ENCODE peak calls at places on chromosomes 11 and 22, in eight cellular contexts. W, M, B, G, C, R, H and S are unnamed samples.

GRCh38 chr11:45079943-45080719 is 66.3 kb upstream of the PRDM11 start:
- DNase-seq in B (no peak), H (no peak), R (no peak), W (no peak), C (no peak), G (no peak), M (no peak), S (no peak)

GRCh38 chr11:8026982-8027381 is 39.8 kb downstream of the EIF3F start:
- DNase-seq in C (no peak), G (no peak), H (no peak), R (no peak), W (no peak), B (no peak), M (no peak), S (no peak)

GRCh38 chr22:24975813-24976341 is 23.4 kb downstream of the KIAA1671 start:
- DNase-seq in C (peak), W (no peak), R (no peak), G (peak), M (no peak), H (peak), B (no peak), S (no peak)

GRCh38 chr22:24894220-24894975 is 52.1 kb downstream of the LHFPL7 start:
- DNase-seq in G (peak), B (peak), H (peak), W (peak), C (peak), R (peak), M (no peak), S (peak)

GRCh38 chr11:117192401-117192875 is 6.7 kb upstream of the TAGLN start:
- DNase-seq in M (no peak), R (no peak), C (no peak), G (no peak), B (no peak), H (no peak), W (no peak), S (no peak)

GRCh38 chr11:64526795-64527194 is 64.2 kb upstream of the SLC22A12 start:
- DNase-seq in G (no peak), B (no peak), R (no peak), C (no peak), M (no peak), W (no peak), H (no peak), S (no peak)

GRCh38 chr11:31711137-31711536 is 100.0 kb downstream of the PAX6 start:
- DNase-seq in B (no peak), G (no peak), W (no peak), M (no peak), H (no peak), R (no peak), C (no peak), S (no peak)

GRCh38 chr11:84628871-84629625 is 998.1 kb downstream of the DLG2 start:
- DNase-seq in B (no peak), R (no peak), M (no peak), W (no peak), C (no peak), G (no peak), H (no peak), S (no peak)

GRCh38 chr22:50150161-50151129 is 20.1 kb upstream of the PANX2 start:
- DNase-seq in H (no peak), W (no peak), G (peak), C (no peak), M (no peak), R (no peak), B (no peak), S (no peak)

GRCh38 chr11:110367571-110367970 is 62.2 kb upstream of the FDX1 start:
- DNase-seq in B (no peak), H (peak), R (no peak), G (no peak), C (no peak), M (no peak), W (no peak), S (no peak)

GRCh38 chr11:124825876-124826275 is 25.7 kb upstream of the MSANTD2 start:
- DNase-seq in M (no peak), R (no peak), W (no peak), C (no peak), B (no peak), G (no peak), H (no peak), S (no peak)

GRCh38 chr11:71286701-71287643 is 34.6 kb upstream of the SHANK2 start:
- DNase-seq in B (peak), H (peak), W (peak), C (no peak), G (peak), M (peak), R (peak), S (no peak)

GRCh38 chr11:1206391-1207271 is 16.2 kb upstream of the MUC5B start:
- DNase-seq in W (peak), G (no peak), R (no peak), B (no peak), M (peak), C (no peak), H (no peak), S (no peak)

GRCh38 chr22:42808516-42808915 is 48.6 kb downstream of the ARFGAP3 start:
- DNase-seq in W (peak), C (no peak), G (no peak), R (no peak), H (no peak), M (no peak), B (no peak), S (no peak)

GRCh38 chr11:94423467-94423866 is 22.2 kb upstream of the GPR83 start:
- DNase-seq in B (no peak), C (no peak), R (no peak), W (no peak), M (no peak), G (no peak), H (no peak), S (peak)

GRCh38 chr22:37749831-37750595 is 53.2 kb downstream of the TRIOBP start:
- DNase-seq in B (no peak), H (peak), C (no peak), G (peak), M (no peak), W (no peak), R (no peak), S (no peak)

GRCh38 chr22:37751449-37752188 is 54.8 kb downstream of the TRIOBP start:
- DNase-seq in C (peak), W (no peak), M (no peak), H (no peak), B (no peak), R (peak), G (no peak), S (no peak)

GRCh38 chr22:37753746-37754145 is 54.0 kb upstream of the GCAT start:
- DNase-seq in B (no peak), G (peak), W (no peak), C (peak), R (peak), M (no peak), H (no peak), S (no peak)

GRCh38 chr22:37750596-37751162 is 53.8 kb downstream of the TRIOBP start:
- DNase-seq in B (no peak), M (no peak), H (no peak), R (no peak), G (no peak), W (no peak), C (no peak), S (no peak)

GRCh38 chr22:37752189-37753061 is 55.3 kb upstream of the GCAT start:
- DNase-seq in C (peak), R (peak), B (peak), M (no peak), H (peak), W (peak), G (peak), S (no peak)
- TF ChIP-seq CTCF in C (no peak), R (no peak), B (peak), M (no peak), H (no peak), W (peak), G (peak), S (no peak)

GRCh38 chr22:35839811-35840739 is 122.4 kb downstream of the APOL5 start:
- DNase-seq in H (peak), C (peak), G (peak), M (peak), B (peak), R (peak), W (peak), S (peak)

GRCh38 chr22:35841907-35842518 is 124.3 kb downstream of the APOL5 start:
- DNase-seq in W (no peak), B (no peak), R (no peak), C (no peak), M (no peak), G (no peak), H (no peak), S (no peak)

GRCh38 chr22:35837328-35837727 is 119.7 kb downstream of the APOL5 start:
- DNase-seq in R (no peak), C (no peak), B (no peak), W (no peak), M (no peak), G (no peak), H (no peak), S (no peak)

GRCh38 chr22:35835998-35836691 is 118.5 kb downstream of the APOL5 start:
- DNase-seq in W (peak), B (peak), M (peak), H (peak), C (peak), R (peak), G (peak), S (no peak)

GRCh38 chr22:35838849-35839646 is 121.4 kb downstream of the APOL5 start:
- DNase-seq in M (no peak), G (peak), W (no peak), B (no peak), H (peak), C (peak), R (peak), S (peak)
- TF ChIP-seq CTCF in M (peak), G (peak), W (peak), B (peak), H (peak), C (peak), R (peak), S (no peak)

DNA sequence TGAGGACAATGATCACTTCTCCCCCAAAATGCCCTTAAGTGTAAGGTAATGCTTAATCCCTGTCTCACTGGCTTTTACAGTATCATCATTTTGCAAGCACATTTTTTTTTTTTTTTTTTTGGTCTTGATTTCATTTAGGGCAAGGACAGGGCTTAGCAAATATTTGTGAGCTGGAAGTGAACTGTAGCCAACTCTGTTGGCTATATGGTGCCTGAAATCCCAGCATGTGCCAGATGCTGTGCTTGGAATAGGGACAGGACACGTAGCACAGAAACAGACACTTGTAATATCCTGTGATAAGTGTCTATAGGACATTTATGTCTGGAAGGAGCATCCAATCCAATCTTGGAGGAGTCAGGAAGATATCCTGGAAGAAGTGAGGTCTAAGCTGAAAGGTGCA is 198.3 kb downstream of the NAV2 start:
- DNase-seq in B (no peak), H (no peak), W (no peak), M (no peak), C (no peak), G (no peak), R (no peak), S (no peak)
- TF ChIP-seq CTCF in B (no peak), H (no peak), W (no peak), M (no peak), C (no peak), G (no peak), R (no peak), S (no peak)

GRCh38 chr22:38069372-38070249 is 12.4 kb downstream of the PICK1 start:
- DNase-seq in H (peak), B (no peak), R (peak), G (peak), C (peak), W (no peak), M (no peak), S (peak)
- TF ChIP-seq CTCF in H (peak), B (peak), R (peak), G (peak), C (no peak), W (no peak), M (peak), S (peak)

DNA sequence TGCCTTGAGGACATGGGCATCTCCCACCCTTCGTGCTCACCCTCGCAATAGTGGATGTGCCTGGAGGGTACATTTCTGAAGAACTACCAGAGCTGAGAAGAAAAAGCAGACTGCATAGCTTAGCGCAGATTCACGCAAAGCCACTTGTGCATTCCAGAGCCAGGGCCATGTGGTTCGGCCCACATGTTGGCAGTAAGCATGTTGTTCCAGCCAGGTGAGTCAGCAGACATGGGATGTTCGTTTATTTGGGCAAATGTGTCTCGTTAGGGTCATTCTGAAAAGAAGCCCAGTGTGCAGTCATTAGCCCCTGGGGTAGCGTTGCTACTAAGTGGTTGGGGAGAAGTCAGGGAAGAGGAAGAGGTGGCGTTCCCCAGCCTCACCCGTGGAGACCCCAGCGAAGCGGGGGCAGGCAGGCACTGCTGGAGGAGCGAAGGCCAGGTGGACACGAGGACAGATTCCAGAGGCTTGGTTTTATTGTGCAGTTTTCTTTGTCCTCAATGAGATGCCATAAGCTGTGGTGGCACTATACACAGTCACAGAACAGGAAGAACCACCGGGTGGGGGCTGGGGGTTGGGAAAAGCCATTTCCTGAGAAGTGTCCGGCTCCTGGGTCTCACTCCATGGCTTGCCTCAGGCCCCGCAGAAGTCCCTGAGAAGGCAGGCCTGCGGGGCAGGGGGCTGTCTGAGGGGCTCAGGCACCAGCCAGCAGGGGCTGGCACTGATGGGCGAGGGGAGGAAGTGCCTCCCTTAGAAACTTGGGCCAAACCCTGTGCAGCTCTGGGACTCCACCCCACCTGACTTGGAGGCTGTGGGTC is 5.0 kb downstream of the THY1 start:
- DNase-seq in M (peak), R (no peak), W (no peak), C (no peak), G (peak), H (peak), B (peak), S (no peak)
- TF ChIP-seq CTCF in M (no peak), R (no peak), W (no peak), C (no peak), G (no peak), H (no peak), B (no peak), S (no peak)

DNA sequence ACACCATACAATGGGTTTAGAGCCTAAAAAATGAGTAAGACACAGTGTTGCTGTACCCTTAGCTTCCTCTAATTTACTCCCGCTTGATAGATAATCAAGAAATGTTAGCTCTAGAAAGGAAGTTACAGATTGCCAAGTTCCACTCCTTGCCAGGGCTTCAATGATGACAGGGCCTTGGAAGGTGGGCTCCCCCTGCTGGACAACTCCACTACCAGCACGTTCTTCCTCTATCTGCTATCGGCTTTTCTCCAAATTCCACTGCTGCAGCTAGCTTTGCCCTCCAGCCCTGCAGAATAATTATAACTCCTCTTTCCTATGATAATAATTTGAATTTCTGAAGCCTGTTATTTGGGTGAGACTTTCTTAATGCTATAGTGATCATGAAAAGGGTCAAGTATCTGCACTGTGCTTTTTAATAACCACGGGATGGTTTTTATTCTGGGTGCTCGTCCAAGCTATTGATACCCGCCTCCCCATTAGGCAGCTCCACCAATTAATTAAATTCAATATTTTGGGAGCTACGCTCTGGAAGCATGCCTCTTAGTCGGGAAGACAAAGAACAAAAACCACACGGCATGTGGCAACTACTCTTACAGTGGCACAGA is 9.0 kb downstream of the SYN3 start:
- DNase-seq in G (peak), B (peak), W (peak), M (peak), R (peak), H (peak), C (peak), S (peak)
- TF ChIP-seq CTCF in G (peak), B (peak), W (peak), M (peak), R (peak), H (peak), C (peak), S (peak)